ENCODE peak calls at places on chromosomes 16 and 17, in six cellular contexts. F, H, D, Y, A and E are unnamed samples. For H3K4me1, the result is how much of the 10 kb centered on the place peaks cover.

GRCh38 chr17:39069114-39069756 is 82.2 kb downstream of the PLXDC1 start:
- DNase-seq in F (no peak), H (peak), D (no peak), Y (peak), A (peak), E (no peak)

GRCh38 chr17:40307001-40307690 is 1.8 kb upstream of the RARA start:
- DNase-seq in F (peak), H (no peak), D (no peak), Y (peak), A (no peak), E (no peak)

GRCh38 chr17:75542728-75543336 is 17.3 kb downstream of the LLGL2 start:
- DNase-seq in F (no peak), H (no peak), D (no peak), Y (no peak), A (no peak), E (no peak)

GRCh38 chr17:8586766-8587165 is 43.8 kb downstream of the MYH10 start:
- DNase-seq in F (no peak), H (no peak), D (no peak), Y (no peak), A (no peak), E (no peak)

GRCh38 chr17:82301916-82302497 is 15.4 kb downstream of the CD7 start:
- DNase-seq in F (no peak), H (no peak), D (no peak), Y (no peak), A (no peak), E (no peak)

GRCh38 chr16:69116911-69117310 is 11.5 kb downstream of the HAS3 start:
- DNase-seq in F (no peak), H (no peak), D (no peak), Y (no peak), A (no peak), E (no peak)

GRCh38 chr17:49356320-49356719 is 5.7 kb downstream of the ZNF652 start:
- DNase-seq in F (no peak), H (no peak), D (no peak), Y (no peak), A (no peak), E (no peak)

GRCh38 chr17:17757391-17757791 is 76.1 kb downstream of the RAI1 start:
- DNase-seq in F (no peak), H (no peak), D (no peak), Y (no peak), A (no peak), E (no peak)

GRCh38 chr16:50306287-50306686 is 39.9 kb downstream of the ADCY7 start:
- DNase-seq in F (peak), H (no peak), D (no peak), Y (no peak), A (no peak), E (no peak)

GRCh38 chr17:15029469-15029868 is 235.7 kb downstream of the PMP22 start:
- DNase-seq in F (no peak), H (no peak), D (no peak), Y (no peak), A (no peak), E (no peak)

GRCh38 chr17:4747847-4748246 is 8.1 kb upstream of the CXCL16 start:
- DNase-seq in F (no peak), H (no peak), D (no peak), Y (no peak), A (no peak), E (no peak)

GRCh38 chr17:55690105-55690508 is 32.6 kb downstream of the TMEM100 start:
- DNase-seq in F (no peak), H (no peak), D (no peak), Y (no peak), A (no peak), E (no peak)

GRCh38 chr16:57900796-57901479 is 70.0 kb downstream of the CNGB1 start:
- DNase-seq in F (no peak), H (no peak), D (no peak), Y (no peak), A (no peak), E (no peak)

GRCh38 chr16:78503501-78504110 is 404.2 kb downstream of the WWOX start:
- DNase-seq in F (no peak), H (peak), D (no peak), Y (peak), A (peak), E (no peak)

GRCh38 chr17:45164734-45165269 is 3.1 kb downstream of the HEXIM2 start:
- DNase-seq in F (no peak), H (no peak), D (no peak), Y (no peak), A (no peak), E (no peak)

GRCh38 chr16:85446846-85447656 is 166.1 kb upstream of the GSE1 start:
- DNase-seq in F (no peak), H (no peak), D (no peak), Y (no peak), A (no peak), E (no peak)

GRCh38 chr16:85449195-85449884 is 163.8 kb upstream of the GSE1 start:
- DNase-seq in F (no peak), H (no peak), D (no peak), Y (no peak), A (no peak), E (no peak)

GRCh38 chr16:85447657-85448313 is 165.3 kb upstream of the GSE1 start:
- DNase-seq in F (no peak), H (no peak), D (no peak), Y (no peak), A (no peak), E (no peak)

GRCh38 chr16:85449885-85450245 is 163.3 kb upstream of the GSE1 start:
- DNase-seq in F (no peak), H (no peak), D (no peak), Y (no peak), A (no peak), E (no peak)

GRCh38 chr16:85448557-85449194 is 164.4 kb upstream of the GSE1 start:
- DNase-seq in F (no peak), H (no peak), D (no peak), Y (no peak), A (no peak), E (no peak)
- H3K4me1 ChIP-seq in F (under half), H (under half), D (under half), Y (under half), A (under half), E (under half)

GRCh38 chr17:77308768-77309726 is 168.3 kb downstream of the SEC14L1 start:
- DNase-seq in F (no peak), H (no peak), D (no peak), Y (peak), A (no peak), E (no peak)
- H3K27ac ChIP-seq in F (peak), H (no peak), D (no peak), Y (peak), A (no peak), E (no peak)

GRCh38 chr17:72539981-72540897 is 419.4 kb downstream of the SOX9 start:
- DNase-seq in F (no peak), H (peak), D (peak), Y (peak), A (peak), E (peak)
- H3K4me3 ChIP-seq in F (peak), H (peak), D (no peak), Y (peak), A (peak), E (peak)

DNA sequence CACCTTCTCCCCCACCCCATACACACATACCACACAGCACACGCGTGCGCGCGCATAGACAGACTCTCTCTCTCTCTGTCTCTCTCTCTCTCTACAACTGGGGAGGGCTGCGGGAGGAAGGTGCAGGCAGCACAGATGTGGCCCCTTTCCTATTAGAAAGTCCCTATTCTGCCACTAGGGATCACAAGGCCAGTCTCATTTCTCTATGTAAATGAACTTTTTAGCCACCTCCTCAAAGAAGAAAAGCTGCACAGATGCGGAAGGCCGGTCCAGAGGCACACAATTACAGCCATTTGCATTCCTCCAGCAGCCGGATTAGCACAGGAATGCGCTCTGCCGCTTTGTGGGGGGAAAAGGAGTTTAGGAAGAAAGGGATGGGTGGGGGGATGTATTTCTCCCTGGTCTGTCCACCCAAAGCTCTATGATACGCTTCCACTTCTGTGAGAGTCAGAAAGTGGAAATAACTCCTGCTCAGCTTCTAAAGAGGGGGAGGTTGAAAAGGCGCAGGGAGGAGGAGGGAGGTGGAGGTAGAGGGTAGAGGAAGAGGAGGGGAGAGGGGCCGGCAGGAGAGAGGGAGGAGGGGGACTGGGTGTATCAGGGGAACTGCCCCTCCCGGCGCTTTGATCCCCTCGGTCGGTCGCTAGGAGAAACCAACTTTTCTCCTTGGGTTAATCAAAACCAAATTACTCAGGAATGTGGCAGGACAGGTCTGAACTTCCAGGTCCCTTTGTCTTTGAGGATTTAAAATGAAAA is 11.7 kb downstream of the ZFHX3 start:
- DNase-seq in F (no peak), H (peak), D (no peak), Y (no peak), A (peak), E (no peak)
- H3K4me1 ChIP-seq in F (under half), H (half or more), D (under half), Y (under half), A (half or more), E (half or more)